ENCODE peak calls at places on chromosomes 3 and 15, in five cellular contexts. One of them, this sample, is unnamed.

GRCh38 chr15:49235446-49236207 is 65.6 kb downstream of the GALK2 start:
- DNase-seq in endothelial cell: peak
- DNase-seq in OCI-LY7: peak
- DNase-seq in foreskin fibroblast: peak
- DNase-seq in IMR-90: peak
- DNase-seq in this sample: peak

GRCh38 chr3:160450846-160451245 is 1.3 kb upstream of the TRIM59 start:
- DNase-seq in endothelial cell: no peak
- DNase-seq in OCI-LY7: no peak
- DNase-seq in foreskin fibroblast: peak
- DNase-seq in IMR-90: peak
- DNase-seq in this sample: no peak

GRCh38 chr15:82677720-82678323 is 30.7 kb upstream of the CPEB1 start:
- DNase-seq in endothelial cell: no peak
- DNase-seq in OCI-LY7: no peak
- DNase-seq in foreskin fibroblast: no peak
- DNase-seq in IMR-90: no peak
- DNase-seq in this sample: no peak

GRCh38 chr3:149395107-149396089 is 17.9 kb upstream of the TM4SF1 start:
- DNase-seq in endothelial cell: no peak
- DNase-seq in OCI-LY7: no peak
- DNase-seq in foreskin fibroblast: no peak
- DNase-seq in IMR-90: peak
- DNase-seq in this sample: no peak

GRCh38 chr3:23685484-23686258 is 120.1 kb upstream of the UBE2E1 start:
- DNase-seq in endothelial cell: no peak
- DNase-seq in OCI-LY7: no peak
- DNase-seq in foreskin fibroblast: peak
- DNase-seq in IMR-90: peak
- DNase-seq in this sample: peak

GRCh38 chr3:42749753-42750231 is 23.3 kb downstream of the CCDC13 start:
- DNase-seq in endothelial cell: no peak
- DNase-seq in OCI-LY7: peak
- DNase-seq in foreskin fibroblast: peak
- DNase-seq in IMR-90: no peak
- DNase-seq in this sample: peak

GRCh38 chr3:111352585-111352984 is 189.4 kb upstream of the CD96 start:
- DNase-seq in endothelial cell: no peak
- DNase-seq in OCI-LY7: no peak
- DNase-seq in foreskin fibroblast: no peak
- DNase-seq in IMR-90: no peak
- DNase-seq in this sample: no peak

GRCh38 chr3:167151671-167152070 is 228.4 kb downstream of the ZBBX start:
- DNase-seq in endothelial cell: no peak
- DNase-seq in OCI-LY7: no peak
- DNase-seq in foreskin fibroblast: no peak
- DNase-seq in IMR-90: no peak
- DNase-seq in this sample: no peak

GRCh38 chr15:59384507-59384906 is 11.8 kb upstream of the MYO1E start:
- DNase-seq in endothelial cell: no peak
- DNase-seq in OCI-LY7: no peak
- DNase-seq in foreskin fibroblast: no peak
- DNase-seq in IMR-90: no peak
- DNase-seq in this sample: no peak

GRCh38 chr3:98596902-98597500 is 3.6 kb upstream of the CPOX start:
- DNase-seq in endothelial cell: peak
- DNase-seq in OCI-LY7: peak
- DNase-seq in foreskin fibroblast: peak
- DNase-seq in IMR-90: peak
- DNase-seq in this sample: peak

GRCh38 chr3:160400631-160401150 is 1.2 kb downstream of the SMC4 start:
- DNase-seq in endothelial cell: peak
- DNase-seq in OCI-LY7: peak
- DNase-seq in foreskin fibroblast: peak
- DNase-seq in IMR-90: no peak
- DNase-seq in this sample: no peak

GRCh38 chr3:74789111-74789510 is 174.7 kb upstream of the CNTN3 start:
- DNase-seq in endothelial cell: no peak
- DNase-seq in OCI-LY7: no peak
- DNase-seq in foreskin fibroblast: no peak
- DNase-seq in IMR-90: peak
- DNase-seq in this sample: no peak

GRCh38 chr15:64070965-64071851 is 22.4 kb downstream of the CIAO2A start:
- DNase-seq in endothelial cell: no peak
- DNase-seq in OCI-LY7: no peak
- DNase-seq in foreskin fibroblast: peak
- DNase-seq in IMR-90: peak
- DNase-seq in this sample: no peak